ENCODE peak calls at places on chromosomes 16 and 17, in seven cellular contexts. F is pancreas, A is cardiac muscle cell, Y is heart right ventricle, I is left ventricle myocardium inferior, X is gastrocnemius medialis, Q is body of pancreas. M is an unnamed sample. For H3K4me1, the result is how much of the 10 kb centered on the place peaks cover.

GRCh38 chr17:29078183-29079045 is 35.5 kb downstream of the PIPOX start:
- DNase-seq in F (no peak), A (no peak), Y (peak), I (no peak), X (peak), Q (no peak), M (no peak)

GRCh38 chr17:11671151-11671550 is 72.9 kb downstream of the DNAH9 start:
- DNase-seq in F (no peak), A (no peak), Y (no peak), I (no peak), X (no peak), Q (no peak), M (no peak)

GRCh38 chr17:78416311-78416711 is 37.9 kb downstream of the PGS1 start:
- DNase-seq in F (no peak), A (no peak), Y (no peak), I (no peak), X (no peak), Q (no peak), M (no peak)

GRCh38 chr16:15963307-15963910 is 14.0 kb downstream of the ABCC1 start:
- DNase-seq in F (no peak), A (no peak), Y (no peak), I (no peak), X (no peak), Q (no peak), M (no peak)

GRCh38 chr16:3673676-3674377 is 19.3 kb downstream of the DNASE1 start:
- DNase-seq in F (no peak), A (no peak), Y (no peak), I (no peak), X (no peak), Q (no peak), M (no peak)

GRCh38 chr16:72264776-72265175 is 92.8 kb upstream of the PMFBP1 start:
- DNase-seq in F (no peak), A (no peak), Y (no peak), I (no peak), X (no peak), Q (no peak), M (no peak)

GRCh38 chr16:67441289-67441753 is 10.4 kb downstream of the HSD11B2 start:
- DNase-seq in F (peak), A (no peak), Y (peak), I (peak), X (peak), Q (peak), M (peak)

GRCh38 chr16:80285089-80285488 is 255.7 kb upstream of the DYNLRB2 start:
- DNase-seq in F (no peak), A (no peak), Y (no peak), I (no peak), X (no peak), Q (no peak), M (no peak)

GRCh38 chr17:40499551-40500189 is 1.8 kb downstream of the TNS4 start:
- DNase-seq in F (peak), A (peak), Y (peak), I (peak), X (peak), Q (peak), M (peak)

GRCh38 chr16:31181102-31181830 is 1.3 kb downstream of the FUS start:
- DNase-seq in F (no peak), A (no peak), Y (peak), I (peak), X (no peak), Q (peak), M (no peak)

GRCh38 chr17:82890926-82891678 is 51.3 kb upstream of the ZNF750 start:
- DNase-seq in F (no peak), A (no peak), Y (no peak), I (no peak), X (no peak), Q (no peak), M (no peak)

GRCh38 chr16:81885976-81886586 is 107.0 kb downstream of the PLCG2 start:
- DNase-seq in F (no peak), A (peak), Y (no peak), I (no peak), X (no peak), Q (peak), M (no peak)

GRCh38 chr17:75105269-75106080 is 4.3 kb upstream of the ARMC7 start:
- DNase-seq in F (no peak), A (peak), Y (no peak), I (no peak), X (peak), Q (peak), M (peak)

GRCh38 chr16:424033-424622 is 1.3 kb upstream of the RAB11FIP3 start:
- DNase-seq in F (no peak), A (no peak), Y (peak), I (peak), X (peak), Q (peak), M (peak)

GRCh38 chr17:1087381-1088241 is 90.7 kb downstream of the TIMM22 start:
- DNase-seq in F (peak), A (peak), Y (peak), I (peak), X (peak), Q (peak), M (peak)

GRCh38 chr17:45841098-45841497 is 3.6 kb upstream of the SPPL2C start:
- DNase-seq in F (no peak), A (no peak), Y (no peak), I (no peak), X (no peak), Q (no peak), M (no peak)

GRCh38 chr16:68368602-68368944 is 57.8 kb downstream of the PRMT7 start:
- DNase-seq in F (no peak), A (no peak), Y (no peak), I (no peak), X (no peak), Q (no peak), M (no peak)

GRCh38 chr17:2158011-2158410 is 103.1 kb downstream of the HIC1 start:
- DNase-seq in F (no peak), A (no peak), Y (no peak), I (no peak), X (no peak), Q (peak), M (peak)

GRCh38 chr16:67396159-67396774 is 3.0 kb upstream of the TPPP3 start:
- DNase-seq in F (peak), A (peak), Y (peak), I (peak), X (peak), Q (peak), M (peak)

GRCh38 chr17:5225668-5226457 is 8.8 kb downstream of the SCIMP start:
- DNase-seq in F (no peak), A (no peak), Y (no peak), I (no peak), X (no peak), Q (no peak), M (no peak)

DNA sequence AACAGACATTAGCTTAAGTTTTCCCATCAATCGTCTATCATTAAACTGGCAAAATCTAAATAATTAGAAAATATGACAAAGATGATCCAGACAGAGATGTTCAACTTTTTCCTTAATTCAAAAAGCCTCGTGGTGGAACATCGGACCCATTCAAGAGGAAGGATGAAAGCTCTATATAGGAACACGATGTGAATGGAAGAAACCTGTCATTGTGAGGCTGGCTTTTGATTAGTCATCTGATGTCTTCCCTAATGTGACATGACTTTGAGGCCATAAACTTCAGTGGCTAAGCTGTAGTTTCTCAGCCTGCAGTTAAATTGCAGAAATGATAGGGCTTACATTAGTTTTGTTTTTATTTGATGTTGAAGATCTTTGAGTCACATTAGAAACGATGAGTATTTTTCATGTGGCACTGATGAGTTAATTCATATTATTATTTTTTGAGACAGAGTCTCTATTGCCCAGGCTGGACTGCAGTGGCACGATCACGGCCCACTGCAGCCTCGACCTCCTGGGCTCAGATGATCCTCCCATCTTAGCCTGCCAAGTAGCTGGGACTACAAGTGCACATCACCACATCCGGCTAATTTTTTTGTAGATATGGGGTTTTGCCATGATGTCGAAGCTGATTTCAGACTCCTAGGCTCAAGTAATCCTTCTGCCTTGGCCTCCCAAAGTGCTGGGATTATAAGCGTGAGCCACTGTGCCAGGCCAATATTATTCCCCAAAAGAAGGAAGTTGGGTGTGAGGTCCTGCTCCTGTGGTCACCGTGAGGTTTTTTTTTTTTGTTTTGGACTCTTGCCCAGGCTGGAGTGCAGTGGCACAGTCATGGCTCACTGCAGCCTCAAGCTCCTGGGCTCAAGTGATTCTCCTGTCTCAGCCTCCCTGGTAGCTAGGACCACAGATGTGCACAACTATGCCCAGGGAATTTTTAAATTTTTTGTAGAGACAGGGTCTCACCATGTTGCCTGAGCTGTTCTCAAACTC is 1.3 kb downstream of the AMZ2 start:
- DNase-seq in F (no peak), A (no peak), Y (no peak), I (no peak), X (no peak), Q (no peak), M (peak)
- H3K4me1 ChIP-seq in F (under half), A (under half), Y (under half), I (under half), X (under half), Q (under half), M (under half)

GRCh38 chr17:7855643-7856080 is 796 bp downstream of the TMEM88 start:
- DNase-seq in F (peak), A (no peak), Y (peak), I (no peak), X (peak), Q (no peak), M (no peak)
- H3K4me1 ChIP-seq in F (under half), A (under half), Y (half or more), I (half or more), X (under half), Q (under half), M (half or more)

DNA sequence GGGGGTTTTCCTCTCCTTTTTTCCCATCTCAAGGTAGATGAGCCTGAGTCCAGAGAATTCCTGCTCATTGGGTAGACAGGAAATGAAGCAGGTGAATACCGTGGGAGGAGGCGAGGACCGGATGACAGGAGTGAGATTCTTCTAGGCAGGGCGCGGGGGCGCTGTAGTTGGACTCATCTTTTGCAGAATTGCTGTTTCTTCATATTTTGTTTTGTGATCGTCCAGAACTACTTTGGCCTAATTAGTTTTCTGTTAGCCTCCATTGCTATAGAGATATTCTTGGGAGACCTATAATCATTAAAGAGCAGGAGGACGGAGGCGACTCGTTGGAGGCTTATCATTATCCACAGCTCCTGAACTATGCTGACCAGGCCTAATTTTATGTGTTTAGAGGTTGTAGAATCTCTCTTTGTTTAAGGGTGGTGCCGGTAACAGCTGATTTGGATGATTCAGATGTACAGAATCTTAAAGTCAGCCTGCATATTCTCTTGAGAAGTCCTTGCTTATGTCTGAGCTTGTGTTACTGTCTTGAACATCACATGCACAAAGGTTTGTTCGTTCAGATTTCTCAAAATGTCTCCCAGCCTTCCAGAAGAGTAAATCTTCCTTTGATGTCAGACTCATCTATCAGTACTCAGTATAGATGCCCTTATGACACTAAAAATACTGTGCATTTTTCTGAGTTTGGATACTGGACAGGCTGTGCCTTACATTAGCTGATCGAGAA is 741 bp downstream of the ATP6V0A1 start:
- DNase-seq in F (peak), A (peak), Y (peak), I (peak), X (peak), Q (peak), M (no peak)
- H3K4me1 ChIP-seq in F (under half), A (under half), Y (under half), I (half or more), X (under half), Q (under half), M (half or more)

GRCh38 chr16:22326369-22326652 is 29.1 kb downstream of the POLR3E start:
- DNase-seq in F (no peak), A (no peak), Y (no peak), I (no peak), X (no peak), Q (no peak), M (no peak)
- H3K4me1 ChIP-seq in F (under half), A (under half), Y (under half), I (under half), X (under half), Q (under half), M (under half)